ENCODE peak calls at places on chromosomes 16 and 17, in nine cellular contexts. One of them, this sample, is unnamed. For H3K36me3, the result is how much of the 10 kb centered on the place peaks cover.

GRCh38 chr17:43846963-43847369 is at the start of gene CD300LG:
- DNase-seq in thoracic aorta: no peak
- DNase-seq in transverse colon: no peak
- DNase-seq in small intestine: no peak
- DNase-seq in GM06990: no peak
- DNase-seq in fibroblast of lung: no peak
- DNase-seq in adipocyte: no peak
- DNase-seq in adrenal gland: no peak
- DNase-seq in CD4-positive, alpha-beta memory T cell: no peak
- DNase-seq in this sample: no peak

GRCh38 chr16:13873835-13874438 is 46.0 kb upstream of the ERCC4 start:
- DNase-seq in thoracic aorta: no peak
- DNase-seq in transverse colon: no peak
- DNase-seq in small intestine: no peak
- DNase-seq in GM06990: no peak
- DNase-seq in fibroblast of lung: peak
- DNase-seq in adipocyte: peak
- DNase-seq in adrenal gland: no peak
- DNase-seq in CD4-positive, alpha-beta memory T cell: no peak
- DNase-seq in this sample: peak

GRCh38 chr17:66625321-66625767 is 209.6 kb upstream of the CACNG5 start:
- DNase-seq in thoracic aorta: no peak
- DNase-seq in transverse colon: no peak
- DNase-seq in small intestine: peak
- DNase-seq in GM06990: no peak
- DNase-seq in fibroblast of lung: peak
- DNase-seq in adipocyte: peak
- DNase-seq in adrenal gland: no peak
- DNase-seq in CD4-positive, alpha-beta memory T cell: peak
- DNase-seq in this sample: peak

GRCh38 chr17:80176757-80177156 is 6.9 kb downstream of the CARD14 start:
- DNase-seq in thoracic aorta: no peak
- DNase-seq in transverse colon: no peak
- DNase-seq in small intestine: no peak
- DNase-seq in GM06990: no peak
- DNase-seq in fibroblast of lung: no peak
- DNase-seq in adipocyte: no peak
- DNase-seq in adrenal gland: no peak
- DNase-seq in CD4-positive, alpha-beta memory T cell: no peak
- DNase-seq in this sample: no peak

GRCh38 chr17:42038221-42038973 is 12.0 kb downstream of the C17orf113 start:
- DNase-seq in thoracic aorta: no peak
- DNase-seq in transverse colon: no peak
- DNase-seq in small intestine: no peak
- DNase-seq in GM06990: no peak
- DNase-seq in fibroblast of lung: no peak
- DNase-seq in adipocyte: no peak
- DNase-seq in adrenal gland: no peak
- DNase-seq in CD4-positive, alpha-beta memory T cell: no peak
- DNase-seq in this sample: no peak

GRCh38 chr16:58127634-58128033 is 1.5 kb downstream of the CFAP20 start:
- DNase-seq in thoracic aorta: no peak
- DNase-seq in transverse colon: no peak
- DNase-seq in small intestine: no peak
- DNase-seq in GM06990: no peak
- DNase-seq in fibroblast of lung: no peak
- DNase-seq in adipocyte: peak
- DNase-seq in adrenal gland: no peak
- DNase-seq in CD4-positive, alpha-beta memory T cell: peak
- DNase-seq in this sample: no peak

GRCh38 chr16:70548936-70549335 is 25.3 kb downstream of the SF3B3 start:
- DNase-seq in thoracic aorta: no peak
- DNase-seq in transverse colon: no peak
- DNase-seq in small intestine: no peak
- DNase-seq in GM06990: no peak
- DNase-seq in fibroblast of lung: no peak
- DNase-seq in adipocyte: no peak
- DNase-seq in adrenal gland: no peak
- DNase-seq in CD4-positive, alpha-beta memory T cell: no peak
- DNase-seq in this sample: no peak

GRCh38 chr16:80231888-80232287 is 308.9 kb upstream of the DYNLRB2 start:
- DNase-seq in thoracic aorta: no peak
- DNase-seq in transverse colon: no peak
- DNase-seq in small intestine: no peak
- DNase-seq in GM06990: peak
- DNase-seq in fibroblast of lung: peak
- DNase-seq in adipocyte: peak
- DNase-seq in adrenal gland: no peak
- DNase-seq in CD4-positive, alpha-beta memory T cell: no peak
- DNase-seq in this sample: no peak

GRCh38 chr16:50227120-50227519 is 39.2 kb upstream of the ADCY7 start:
- DNase-seq in thoracic aorta: no peak
- DNase-seq in transverse colon: no peak
- DNase-seq in small intestine: no peak
- DNase-seq in GM06990: no peak
- DNase-seq in fibroblast of lung: no peak
- DNase-seq in adipocyte: no peak
- DNase-seq in adrenal gland: no peak
- DNase-seq in CD4-positive, alpha-beta memory T cell: no peak
- DNase-seq in this sample: no peak

GRCh38 chr16:26395700-26396099 is 671.0 kb upstream of the C16orf82 start:
- DNase-seq in thoracic aorta: no peak
- DNase-seq in transverse colon: no peak
- DNase-seq in small intestine: no peak
- DNase-seq in GM06990: no peak
- DNase-seq in fibroblast of lung: no peak
- DNase-seq in adipocyte: no peak
- DNase-seq in adrenal gland: no peak
- DNase-seq in CD4-positive, alpha-beta memory T cell: no peak
- DNase-seq in this sample: no peak

GRCh38 chr16:35911899-35912298 is 2452.5 kb downstream of the TP53TG3F start:
- DNase-seq in thoracic aorta: no peak
- DNase-seq in transverse colon: no peak
- DNase-seq in small intestine: no peak
- DNase-seq in GM06990: no peak
- DNase-seq in fibroblast of lung: no peak
- DNase-seq in adipocyte: no peak
- DNase-seq in adrenal gland: no peak
- DNase-seq in CD4-positive, alpha-beta memory T cell: no peak
- DNase-seq in this sample: no peak

GRCh38 chr17:12734852-12735430 is 54.4 kb upstream of the ARHGAP44 start:
- DNase-seq in thoracic aorta: no peak
- DNase-seq in transverse colon: no peak
- DNase-seq in small intestine: peak
- DNase-seq in GM06990: no peak
- DNase-seq in fibroblast of lung: no peak
- DNase-seq in adipocyte: no peak
- DNase-seq in adrenal gland: no peak
- DNase-seq in CD4-positive, alpha-beta memory T cell: no peak
- DNase-seq in this sample: peak

GRCh38 chr17:53765609-53766008 is 57.1 kb upstream of the KIF2B start:
- DNase-seq in thoracic aorta: no peak
- DNase-seq in transverse colon: no peak
- DNase-seq in small intestine: no peak
- DNase-seq in GM06990: no peak
- DNase-seq in fibroblast of lung: peak
- DNase-seq in adipocyte: no peak
- DNase-seq in adrenal gland: no peak
- DNase-seq in CD4-positive, alpha-beta memory T cell: no peak
- DNase-seq in this sample: no peak

GRCh38 chr16:19118938-19119431 is 5.2 kb downstream of the ITPRIPL2 start:
- DNase-seq in thoracic aorta: no peak
- DNase-seq in transverse colon: peak
- DNase-seq in small intestine: no peak
- DNase-seq in GM06990: peak
- DNase-seq in fibroblast of lung: peak
- DNase-seq in adipocyte: peak
- DNase-seq in adrenal gland: peak
- DNase-seq in CD4-positive, alpha-beta memory T cell: no peak
- DNase-seq in this sample: peak

GRCh38 chr16:49342336-49343265 is 31.0 kb upstream of the C16orf78 start:
- DNase-seq in thoracic aorta: no peak
- DNase-seq in transverse colon: no peak
- DNase-seq in small intestine: no peak
- DNase-seq in GM06990: no peak
- DNase-seq in fibroblast of lung: no peak
- DNase-seq in adipocyte: no peak
- DNase-seq in adrenal gland: peak
- DNase-seq in CD4-positive, alpha-beta memory T cell: no peak
- DNase-seq in this sample: no peak

GRCh38 chr17:76267051-76267576 is 2.0 kb downstream of the UBALD2 start:
- DNase-seq in thoracic aorta: no peak
- DNase-seq in transverse colon: no peak
- DNase-seq in small intestine: no peak
- DNase-seq in GM06990: no peak
- DNase-seq in fibroblast of lung: no peak
- DNase-seq in adipocyte: no peak
- DNase-seq in adrenal gland: no peak
- DNase-seq in CD4-positive, alpha-beta memory T cell: no peak
- DNase-seq in this sample: no peak
- H3K36me3 ChIP-seq in thoracic aorta: under half
- H3K36me3 ChIP-seq in transverse colon: under half
- H3K36me3 ChIP-seq in small intestine: under half
- H3K36me3 ChIP-seq in GM06990: under half
- H3K36me3 ChIP-seq in fibroblast of lung: under half
- H3K36me3 ChIP-seq in adipocyte: under half
- H3K36me3 ChIP-seq in adrenal gland: under half
- H3K36me3 ChIP-seq in CD4-positive, alpha-beta memory T cell: under half
- H3K36me3 ChIP-seq in this sample: under half

GRCh38 chr17:37239690-37240344 is 136.0 kb upstream of the C17orf78 start:
- DNase-seq in thoracic aorta: no peak
- DNase-seq in transverse colon: no peak
- DNase-seq in small intestine: peak
- DNase-seq in GM06990: no peak
- DNase-seq in fibroblast of lung: peak
- DNase-seq in adipocyte: peak
- DNase-seq in adrenal gland: no peak
- DNase-seq in CD4-positive, alpha-beta memory T cell: peak
- DNase-seq in this sample: peak
- H3K36me3 ChIP-seq in thoracic aorta: under half
- H3K36me3 ChIP-seq in transverse colon: under half
- H3K36me3 ChIP-seq in small intestine: under half
- H3K36me3 ChIP-seq in GM06990: under half
- H3K36me3 ChIP-seq in fibroblast of lung: under half
- H3K36me3 ChIP-seq in adipocyte: half or more
- H3K36me3 ChIP-seq in adrenal gland: half or more
- H3K36me3 ChIP-seq in CD4-positive, alpha-beta memory T cell: under half
- H3K36me3 ChIP-seq in this sample: under half

GRCh38 chr16:3849751-3850543 is 30.6 kb downstream of the CREBBP start:
- DNase-seq in thoracic aorta: no peak
- DNase-seq in transverse colon: no peak
- DNase-seq in small intestine: no peak
- DNase-seq in GM06990: no peak
- DNase-seq in fibroblast of lung: no peak
- DNase-seq in adipocyte: no peak
- DNase-seq in adrenal gland: no peak
- DNase-seq in CD4-positive, alpha-beta memory T cell: no peak
- DNase-seq in this sample: no peak

GRCh38 chr16:3842994-3843393 is 37.5 kb downstream of the CREBBP start:
- DNase-seq in thoracic aorta: no peak
- DNase-seq in transverse colon: no peak
- DNase-seq in small intestine: no peak
- DNase-seq in GM06990: no peak
- DNase-seq in fibroblast of lung: peak
- DNase-seq in adipocyte: peak
- DNase-seq in adrenal gland: no peak
- DNase-seq in CD4-positive, alpha-beta memory T cell: no peak
- DNase-seq in this sample: no peak

GRCh38 chr16:3846087-3846486 is 34.4 kb downstream of the CREBBP start:
- DNase-seq in thoracic aorta: no peak
- DNase-seq in transverse colon: no peak
- DNase-seq in small intestine: no peak
- DNase-seq in GM06990: no peak
- DNase-seq in fibroblast of lung: no peak
- DNase-seq in adipocyte: no peak
- DNase-seq in adrenal gland: no peak
- DNase-seq in CD4-positive, alpha-beta memory T cell: no peak
- DNase-seq in this sample: no peak

GRCh38 chr16:3850544-3850899 is 30.0 kb downstream of the CREBBP start:
- DNase-seq in thoracic aorta: no peak
- DNase-seq in transverse colon: no peak
- DNase-seq in small intestine: no peak
- DNase-seq in GM06990: no peak
- DNase-seq in fibroblast of lung: no peak
- DNase-seq in adipocyte: no peak
- DNase-seq in adrenal gland: no peak
- DNase-seq in CD4-positive, alpha-beta memory T cell: no peak
- DNase-seq in this sample: no peak

DNA sequence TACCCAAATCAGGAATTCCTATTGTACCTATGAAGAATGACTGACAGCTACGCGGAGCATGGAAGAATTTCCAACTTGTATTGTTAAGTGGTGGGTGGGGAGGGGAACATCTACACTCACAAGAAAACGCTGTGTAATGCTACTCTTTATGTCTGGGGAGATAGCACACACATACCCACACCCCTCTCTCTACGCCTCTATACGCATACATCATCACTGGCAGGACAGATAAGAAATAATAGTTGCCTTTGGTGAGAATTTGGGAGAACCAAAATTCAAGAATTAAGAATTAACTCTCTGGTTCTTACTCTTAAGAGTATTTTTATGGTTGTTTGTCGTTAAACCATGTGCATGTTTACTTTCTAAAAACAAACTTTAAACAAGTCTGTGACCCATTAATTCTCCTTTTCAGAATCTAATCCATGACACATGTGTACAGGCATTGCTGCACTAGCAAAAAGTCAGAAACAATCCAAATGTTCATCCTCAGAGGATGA is 33.9 kb downstream of the CREBBP start:
- DNase-seq in thoracic aorta: no peak
- DNase-seq in transverse colon: no peak
- DNase-seq in small intestine: no peak
- DNase-seq in GM06990: no peak
- DNase-seq in fibroblast of lung: no peak
- DNase-seq in adipocyte: no peak
- DNase-seq in adrenal gland: no peak
- DNase-seq in CD4-positive, alpha-beta memory T cell: no peak
- DNase-seq in this sample: no peak
- H3K36me3 ChIP-seq in thoracic aorta: under half
- H3K36me3 ChIP-seq in transverse colon: under half
- H3K36me3 ChIP-seq in small intestine: under half
- H3K36me3 ChIP-seq in GM06990: under half
- H3K36me3 ChIP-seq in fibroblast of lung: under half
- H3K36me3 ChIP-seq in adipocyte: under half
- H3K36me3 ChIP-seq in adrenal gland: under half
- H3K36me3 ChIP-seq in CD4-positive, alpha-beta memory T cell: under half
- H3K36me3 ChIP-seq in this sample: under half

DNA sequence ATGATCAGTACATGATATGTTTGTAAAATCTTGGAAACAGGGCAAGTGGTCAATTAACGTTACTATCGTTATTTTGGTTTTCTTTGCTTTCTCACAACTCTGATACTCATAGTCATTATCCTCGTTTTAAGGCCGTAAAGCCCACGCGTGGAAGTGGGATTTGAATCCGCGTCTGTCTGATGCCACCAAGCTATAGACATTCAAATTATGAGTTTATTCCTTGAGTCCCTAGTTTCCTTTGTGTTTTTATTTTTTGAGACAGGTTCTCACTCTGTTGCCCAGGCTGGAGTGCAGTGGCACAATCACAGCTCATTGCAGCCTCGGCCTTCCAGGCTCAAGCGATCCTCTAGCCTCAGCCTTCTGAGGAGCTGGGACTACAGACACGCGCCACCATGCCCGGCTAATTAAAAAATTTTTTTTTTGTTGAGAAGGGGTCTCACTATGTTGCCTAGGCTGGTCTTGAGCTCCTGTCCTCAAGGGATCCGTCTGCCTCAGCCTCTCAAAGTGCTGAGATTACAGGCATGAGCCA is 1.0 kb downstream of the DCTN5 start:
- DNase-seq in thoracic aorta: no peak
- DNase-seq in transverse colon: no peak
- DNase-seq in small intestine: no peak
- DNase-seq in GM06990: no peak
- DNase-seq in fibroblast of lung: no peak
- DNase-seq in adipocyte: no peak
- DNase-seq in adrenal gland: no peak
- DNase-seq in CD4-positive, alpha-beta memory T cell: no peak
- DNase-seq in this sample: no peak
- H3K36me3 ChIP-seq in thoracic aorta: under half
- H3K36me3 ChIP-seq in transverse colon: under half
- H3K36me3 ChIP-seq in small intestine: under half
- H3K36me3 ChIP-seq in GM06990: under half
- H3K36me3 ChIP-seq in fibroblast of lung: under half
- H3K36me3 ChIP-seq in adipocyte: under half
- H3K36me3 ChIP-seq in adrenal gland: under half
- H3K36me3 ChIP-seq in CD4-positive, alpha-beta memory T cell: under half
- H3K36me3 ChIP-seq in this sample: under half

This sample was measured in hepatocyte.